ENCODE peak calls at places on chromosomes 6 and 20, in ten cellular contexts. One of them, this sample, is unnamed.
A peak's percentile ranks its signal among the peaks of the same experiment; 100 is the strongest.

GRCh38 chr6:98581725-98582124 is 252.6 kb upstream of the POU3F2 start:
- DNase-seq in K562: no peak
- DNase-seq in sigmoid colon: no peak
- DNase-seq in breast epithelium: no peak
- DNase-seq in suprapubic skin: no peak
- DNase-seq in H1: no peak
- DNase-seq in endothelial cell of umbilical vein: no peak
- DNase-seq in transverse colon: no peak
- DNase-seq in SK-N-SH: no peak
- DNase-seq in HCT116: no peak
- DNase-seq in this sample: no peak

GRCh38 chr20:5526516-5526915 is 209.8 kb upstream of the PROKR2 start:
- DNase-seq in K562: no peak
- DNase-seq in sigmoid colon: no peak
- DNase-seq in breast epithelium: no peak
- DNase-seq in suprapubic skin: no peak
- DNase-seq in H1: no peak
- DNase-seq in endothelial cell of umbilical vein: no peak
- DNase-seq in transverse colon: no peak
- DNase-seq in SK-N-SH: no peak
- DNase-seq in HCT116: no peak
- DNase-seq in this sample: no peak

GRCh38 chr6:169289671-169290408 is 36.2 kb upstream of the THBS2 start:
- DNase-seq in K562: no peak
- DNase-seq in sigmoid colon: peak; percentile 81
- DNase-seq in breast epithelium: no peak
- DNase-seq in suprapubic skin: no peak
- DNase-seq in H1: no peak
- DNase-seq in endothelial cell of umbilical vein: no peak
- DNase-seq in transverse colon: no peak
- DNase-seq in SK-N-SH: no peak
- DNase-seq in HCT116: no peak
- DNase-seq in this sample: no peak

GRCh38 chr20:45538209-45538798 is 978 bp downstream of the WFDC6 start:
- DNase-seq in K562: no peak
- DNase-seq in sigmoid colon: no peak
- DNase-seq in breast epithelium: no peak
- DNase-seq in suprapubic skin: no peak
- DNase-seq in H1: peak; percentile 65
- DNase-seq in endothelial cell of umbilical vein: no peak
- DNase-seq in transverse colon: no peak
- DNase-seq in SK-N-SH: no peak
- DNase-seq in HCT116: no peak
- DNase-seq in this sample: no peak

GRCh38 chr20:58184063-58184462 is 44.4 kb downstream of the ANKRD60 start:
- DNase-seq in K562: no peak
- DNase-seq in sigmoid colon: no peak
- DNase-seq in breast epithelium: no peak
- DNase-seq in suprapubic skin: no peak
- DNase-seq in H1: no peak
- DNase-seq in endothelial cell of umbilical vein: no peak
- DNase-seq in transverse colon: no peak
- DNase-seq in SK-N-SH: no peak
- DNase-seq in HCT116: no peak
- DNase-seq in this sample: no peak

GRCh38 chr6:137363805-137364138 is 130.4 kb downstream of the OLIG3 start:
- DNase-seq in K562: no peak
- DNase-seq in sigmoid colon: no peak
- DNase-seq in breast epithelium: no peak
- DNase-seq in suprapubic skin: no peak
- DNase-seq in H1: no peak
- DNase-seq in endothelial cell of umbilical vein: no peak
- DNase-seq in transverse colon: no peak
- DNase-seq in SK-N-SH: no peak
- DNase-seq in HCT116: no peak
- DNase-seq in this sample: no peak

GRCh38 chr6:35973670-35974222 is 50.7 kb downstream of the SLC26A8 start:
- DNase-seq in K562: peak; percentile 67
- DNase-seq in sigmoid colon: no peak
- DNase-seq in breast epithelium: no peak
- DNase-seq in suprapubic skin: no peak
- DNase-seq in H1: no peak
- DNase-seq in endothelial cell of umbilical vein: no peak
- DNase-seq in transverse colon: peak; percentile 41
- DNase-seq in SK-N-SH: no peak
- DNase-seq in HCT116: no peak
- DNase-seq in this sample: no peak

GRCh38 chr6:30767158-30767943 is 23.0 kb upstream of the IER3 start:
- DNase-seq in K562: peak; percentile 85
- DNase-seq in sigmoid colon: no peak
- DNase-seq in breast epithelium: no peak
- DNase-seq in suprapubic skin: no peak
- DNase-seq in H1: no peak
- DNase-seq in endothelial cell of umbilical vein: no peak
- DNase-seq in transverse colon: no peak
- DNase-seq in SK-N-SH: no peak
- DNase-seq in HCT116: no peak
- DNase-seq in this sample: no peak

GRCh38 chr6:17635568-17635967 is 35.5 kb downstream of the FAM8A1 start:
- DNase-seq in K562: no peak
- DNase-seq in sigmoid colon: no peak
- DNase-seq in breast epithelium: no peak
- DNase-seq in suprapubic skin: no peak
- DNase-seq in H1: no peak
- DNase-seq in endothelial cell of umbilical vein: no peak
- DNase-seq in transverse colon: no peak
- DNase-seq in SK-N-SH: no peak
- DNase-seq in HCT116: no peak
- DNase-seq in this sample: no peak

GRCh38 chr6:17638212-17638611 is 38.1 kb downstream of the FAM8A1 start:
- DNase-seq in K562: no peak
- DNase-seq in sigmoid colon: no peak
- DNase-seq in breast epithelium: no peak
- DNase-seq in suprapubic skin: no peak
- DNase-seq in H1: no peak
- DNase-seq in endothelial cell of umbilical vein: no peak
- DNase-seq in transverse colon: no peak
- DNase-seq in SK-N-SH: no peak
- DNase-seq in HCT116: no peak
- DNase-seq in this sample: no peak

GRCh38 chr6:17640477-17640917 is 40.4 kb downstream of the FAM8A1 start:
- DNase-seq in K562: no peak
- DNase-seq in sigmoid colon: no peak
- DNase-seq in breast epithelium: no peak
- DNase-seq in suprapubic skin: no peak
- DNase-seq in H1: no peak
- DNase-seq in endothelial cell of umbilical vein: no peak
- DNase-seq in transverse colon: no peak
- DNase-seq in SK-N-SH: no peak
- DNase-seq in HCT116: no peak
- DNase-seq in this sample: no peak
- TF ChIP-seq POLR2AphosphoS5 in K562: peak; percentile 17
- TF ChIP-seq POLR2AphosphoS5 in sigmoid colon: no peak
- TF ChIP-seq POLR2AphosphoS5 in breast epithelium: no peak
- TF ChIP-seq POLR2AphosphoS5 in suprapubic skin: no peak
- TF ChIP-seq POLR2AphosphoS5 in H1: no peak
- TF ChIP-seq POLR2AphosphoS5 in endothelial cell of umbilical vein: no peak
- TF ChIP-seq POLR2AphosphoS5 in transverse colon: no peak
- TF ChIP-seq POLR2AphosphoS5 in SK-N-SH: no peak
- TF ChIP-seq POLR2AphosphoS5 in HCT116: no peak
- TF ChIP-seq POLR2AphosphoS5 in this sample: no peak

GRCh38 chr6:106102967-106103727 is 17.0 kb downstream of the PRDM1 start:
- DNase-seq in K562: peak; percentile 53
- DNase-seq in sigmoid colon: no peak
- DNase-seq in breast epithelium: no peak
- DNase-seq in suprapubic skin: no peak
- DNase-seq in H1: no peak
- DNase-seq in endothelial cell of umbilical vein: no peak
- DNase-seq in transverse colon: no peak
- DNase-seq in SK-N-SH: no peak
- DNase-seq in HCT116: no peak
- DNase-seq in this sample: no peak
- H3K4me1 ChIP-seq in K562: peaks cover 36% of the 10 kb centered on the region
- H3K4me1 ChIP-seq in sigmoid colon: no peaks in the 10 kb centered on the region
- H3K4me1 ChIP-seq in breast epithelium: no peaks in the 10 kb centered on the region
- H3K4me1 ChIP-seq in suprapubic skin: peaks cover 41% of the 10 kb centered on the region
- H3K4me1 ChIP-seq in H1: peaks cover 1% of the 10 kb centered on the region
- H3K4me1 ChIP-seq in endothelial cell of umbilical vein: peaks cover 9% of the 10 kb centered on the region
- H3K4me1 ChIP-seq in transverse colon: peaks cover 9% of the 10 kb centered on the region
- H3K4me1 ChIP-seq in SK-N-SH: no peaks in the 10 kb centered on the region
- H3K4me1 ChIP-seq in HCT116: peaks cover 26% of the 10 kb centered on the region
- H3K4me1 ChIP-seq in this sample: peaks cover 16% of the 10 kb centered on the region

GRCh38 chr6:163329991-163330390 is 84.5 kb upstream of the QKI start:
- DNase-seq in K562: no peak
- DNase-seq in sigmoid colon: no peak
- DNase-seq in breast epithelium: no peak
- DNase-seq in suprapubic skin: no peak
- DNase-seq in H1: no peak
- DNase-seq in endothelial cell of umbilical vein: peak; percentile 28
- DNase-seq in transverse colon: no peak
- DNase-seq in SK-N-SH: no peak
- DNase-seq in HCT116: no peak
- DNase-seq in this sample: no peak
- TF ChIP-seq POLR2AphosphoS5 in K562: no peak
- TF ChIP-seq POLR2AphosphoS5 in sigmoid colon: no peak
- TF ChIP-seq POLR2AphosphoS5 in breast epithelium: no peak
- TF ChIP-seq POLR2AphosphoS5 in suprapubic skin: no peak
- TF ChIP-seq POLR2AphosphoS5 in H1: no peak
- TF ChIP-seq POLR2AphosphoS5 in endothelial cell of umbilical vein: no peak
- TF ChIP-seq POLR2AphosphoS5 in transverse colon: no peak
- TF ChIP-seq POLR2AphosphoS5 in SK-N-SH: no peak
- TF ChIP-seq POLR2AphosphoS5 in HCT116: no peak
- TF ChIP-seq POLR2AphosphoS5 in this sample: no peak

GRCh38 chr20:3732327-3733118 is at the start of gene HSPA12B:
- DNase-seq in K562: no peak
- DNase-seq in sigmoid colon: no peak
- DNase-seq in breast epithelium: no peak
- DNase-seq in suprapubic skin: no peak
- DNase-seq in H1: peak; percentile 72
- DNase-seq in endothelial cell of umbilical vein: no peak
- DNase-seq in transverse colon: no peak
- DNase-seq in SK-N-SH: peak; percentile 87
- DNase-seq in HCT116: no peak
- DNase-seq in this sample: no peak
- H3K4me1 ChIP-seq in K562: peaks cover 5% of the 10 kb centered on the region
- H3K4me1 ChIP-seq in sigmoid colon: no peaks in the 10 kb centered on the region
- H3K4me1 ChIP-seq in breast epithelium: no peaks in the 10 kb centered on the region
- H3K4me1 ChIP-seq in suprapubic skin: peaks cover 17% of the 10 kb centered on the region
- H3K4me1 ChIP-seq in H1: peaks cover 10% of the 10 kb centered on the region
- H3K4me1 ChIP-seq in endothelial cell of umbilical vein: no peaks in the 10 kb centered on the region
- H3K4me1 ChIP-seq in transverse colon: peaks cover 6% of the 10 kb centered on the region
- H3K4me1 ChIP-seq in SK-N-SH: no peaks in the 10 kb centered on the region
- H3K4me1 ChIP-seq in HCT116: peaks cover 7% of the 10 kb centered on the region
- H3K4me1 ChIP-seq in this sample: peaks cover 65% of the 10 kb centered on the region

GRCh38 chr6:128666405-128666804 is 146.0 kb upstream of the PTPRK start:
- DNase-seq in K562: no peak
- DNase-seq in sigmoid colon: no peak
- DNase-seq in breast epithelium: no peak
- DNase-seq in suprapubic skin: no peak
- DNase-seq in H1: no peak
- DNase-seq in endothelial cell of umbilical vein: no peak
- DNase-seq in transverse colon: no peak
- DNase-seq in SK-N-SH: no peak
- DNase-seq in HCT116: no peak
- DNase-seq in this sample: no peak
- TF ChIP-seq POLR2AphosphoS5 in K562: no peak
- TF ChIP-seq POLR2AphosphoS5 in sigmoid colon: no peak
- TF ChIP-seq POLR2AphosphoS5 in breast epithelium: no peak
- TF ChIP-seq POLR2AphosphoS5 in suprapubic skin: no peak
- TF ChIP-seq POLR2AphosphoS5 in H1: no peak
- TF ChIP-seq POLR2AphosphoS5 in endothelial cell of umbilical vein: no peak
- TF ChIP-seq POLR2AphosphoS5 in transverse colon: no peak
- TF ChIP-seq POLR2AphosphoS5 in SK-N-SH: no peak
- TF ChIP-seq POLR2AphosphoS5 in HCT116: no peak
- TF ChIP-seq POLR2AphosphoS5 in this sample: no peak

DNA sequence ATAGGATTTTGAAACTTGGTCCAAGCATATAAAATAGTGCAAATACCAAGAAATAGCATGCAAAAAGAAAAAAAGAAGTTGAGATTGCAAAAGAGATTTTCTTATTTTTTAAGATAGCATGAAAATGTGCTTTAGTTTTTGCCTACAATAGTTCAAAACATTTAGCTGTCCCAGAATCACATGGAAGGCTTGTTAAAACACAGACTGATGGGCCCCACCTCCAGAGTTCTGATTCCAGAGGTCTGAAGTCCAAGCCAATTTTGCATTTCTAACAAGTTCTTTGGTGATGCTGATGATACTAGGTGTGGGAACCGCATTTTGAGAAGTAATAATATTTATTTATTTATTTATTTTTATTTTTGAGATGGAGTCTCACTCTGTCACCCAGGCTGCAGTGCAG is 33.7 kb upstream of the LOC128125822 start:
- DNase-seq in K562: no peak
- DNase-seq in sigmoid colon: no peak
- DNase-seq in breast epithelium: no peak
- DNase-seq in suprapubic skin: no peak
- DNase-seq in H1: no peak
- DNase-seq in endothelial cell of umbilical vein: no peak
- DNase-seq in transverse colon: no peak
- DNase-seq in SK-N-SH: no peak
- DNase-seq in HCT116: no peak
- DNase-seq in this sample: no peak
- H3K4me1 ChIP-seq in K562: no peaks in the 10 kb centered on the region
- H3K4me1 ChIP-seq in sigmoid colon: peaks cover 2% of the 10 kb centered on the region
- H3K4me1 ChIP-seq in breast epithelium: no peaks in the 10 kb centered on the region
- H3K4me1 ChIP-seq in suprapubic skin: no peaks in the 10 kb centered on the region
- H3K4me1 ChIP-seq in H1: no peaks in the 10 kb centered on the region
- H3K4me1 ChIP-seq in endothelial cell of umbilical vein: no peaks in the 10 kb centered on the region
- H3K4me1 ChIP-seq in transverse colon: no peaks in the 10 kb centered on the region
- H3K4me1 ChIP-seq in SK-N-SH: no peaks in the 10 kb centered on the region
- H3K4me1 ChIP-seq in HCT116: peaks cover 3% of the 10 kb centered on the region
- H3K4me1 ChIP-seq in this sample: no peaks in the 10 kb centered on the region

GRCh38 chr20:47576516-47577033 is 74.9 kb downstream of the NCOA3 start:
- DNase-seq in K562: peak; percentile 90
- DNase-seq in sigmoid colon: peak; percentile 78
- DNase-seq in breast epithelium: no peak
- DNase-seq in suprapubic skin: no peak
- DNase-seq in H1: no peak
- DNase-seq in endothelial cell of umbilical vein: peak; percentile 95
- DNase-seq in transverse colon: peak; percentile 57
- DNase-seq in SK-N-SH: peak; percentile 72
- DNase-seq in HCT116: peak; percentile 85
- DNase-seq in this sample: peak; percentile 62
- TF ChIP-seq POLR2AphosphoS5 in K562: no peak
- TF ChIP-seq POLR2AphosphoS5 in sigmoid colon: peak; percentile 84
- TF ChIP-seq POLR2AphosphoS5 in breast epithelium: peak; percentile 10
- TF ChIP-seq POLR2AphosphoS5 in suprapubic skin: no peak
- TF ChIP-seq POLR2AphosphoS5 in H1: no peak
- TF ChIP-seq POLR2AphosphoS5 in endothelial cell of umbilical vein: peak; percentile 57
- TF ChIP-seq POLR2AphosphoS5 in transverse colon: peak; percentile 58
- TF ChIP-seq POLR2AphosphoS5 in SK-N-SH: peak; percentile 34
- TF ChIP-seq POLR2AphosphoS5 in HCT116: peak; percentile 78
- TF ChIP-seq POLR2AphosphoS5 in this sample: peak; percentile 31

DNA sequence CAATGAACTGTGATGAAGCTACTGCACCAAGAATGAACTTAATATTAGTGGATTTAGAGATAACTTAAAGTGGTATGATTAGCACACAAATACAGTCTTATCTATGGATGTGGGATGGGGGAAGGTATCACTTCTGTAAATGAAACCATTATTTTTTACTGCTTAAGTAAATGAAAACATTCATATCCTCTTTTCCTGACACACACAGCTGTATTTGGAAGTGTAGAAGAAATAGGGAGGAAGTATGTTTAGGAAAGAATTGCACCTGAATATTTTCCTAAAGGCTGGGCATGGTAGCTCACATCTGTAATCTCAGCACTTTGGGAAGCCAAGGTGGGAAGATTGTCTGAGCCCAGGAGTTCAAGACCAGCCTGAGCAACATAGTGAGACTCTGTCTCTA is 96.8 kb downstream of the HIVEP2 start:
- DNase-seq in K562: no peak
- DNase-seq in sigmoid colon: no peak
- DNase-seq in breast epithelium: no peak
- DNase-seq in suprapubic skin: no peak
- DNase-seq in H1: no peak
- DNase-seq in endothelial cell of umbilical vein: no peak
- DNase-seq in transverse colon: no peak
- DNase-seq in SK-N-SH: no peak
- DNase-seq in HCT116: no peak
- DNase-seq in this sample: no peak
- H3K4me1 ChIP-seq in K562: no peaks in the 10 kb centered on the region
- H3K4me1 ChIP-seq in sigmoid colon: no peaks in the 10 kb centered on the region
- H3K4me1 ChIP-seq in breast epithelium: peaks cover 13% of the 10 kb centered on the region
- H3K4me1 ChIP-seq in suprapubic skin: peaks cover 71% of the 10 kb centered on the region
- H3K4me1 ChIP-seq in H1: peaks cover 3% of the 10 kb centered on the region
- H3K4me1 ChIP-seq in endothelial cell of umbilical vein: peaks cover 50% of the 10 kb centered on the region
- H3K4me1 ChIP-seq in transverse colon: peaks cover 34% of the 10 kb centered on the region
- H3K4me1 ChIP-seq in SK-N-SH: peaks cover 50% of the 10 kb centered on the region
- H3K4me1 ChIP-seq in HCT116: peaks cover 23% of the 10 kb centered on the region
- H3K4me1 ChIP-seq in this sample: peaks cover 37% of the 10 kb centered on the region